ENCODE peak calls at places on chromosomes 12 and 14, in nine cellular contexts. One of them, this sample, is unnamed.
A peak's percentile ranks its signal among the peaks of the same experiment; 100 is the strongest.

GRCh38 chr14:103206023-103206481 is 82.8 kb downstream of the TNFAIP2 start:
- ATAC-seq in IMR-90: no peak
- ATAC-seq in upper lobe of right lung: no peak
- ATAC-seq in lung: no peak
- ATAC-seq in gastrocnemius medialis: no peak
- ATAC-seq in HepG2: no peak
- ATAC-seq in heart left ventricle: no peak
- ATAC-seq in psoas muscle: peak; percentile 52
- ATAC-seq in foreskin keratinocyte: no peak
- ATAC-seq in this sample: peak; percentile 44

GRCh38 chr12:19066471-19067001 is 63.0 kb upstream of the PLEKHA5 start:
- ATAC-seq in IMR-90: no peak
- ATAC-seq in upper lobe of right lung: no peak
- ATAC-seq in lung: no peak
- ATAC-seq in gastrocnemius medialis: no peak
- ATAC-seq in HepG2: peak; percentile 99
- ATAC-seq in heart left ventricle: no peak
- ATAC-seq in psoas muscle: no peak
- ATAC-seq in foreskin keratinocyte: no peak
- ATAC-seq in this sample: no peak

GRCh38 chr14:21023174-21023573 is 1.7 kb downstream of the NDRG2 start:
- ATAC-seq in IMR-90: no peak
- ATAC-seq in upper lobe of right lung: peak; percentile 10
- ATAC-seq in lung: no peak
- ATAC-seq in gastrocnemius medialis: no peak
- ATAC-seq in HepG2: no peak
- ATAC-seq in heart left ventricle: no peak
- ATAC-seq in psoas muscle: no peak
- ATAC-seq in foreskin keratinocyte: no peak
- ATAC-seq in this sample: no peak

GRCh38 chr12:65200007-65200665 is 30.8 kb downstream of the LEMD3 start:
- ATAC-seq in IMR-90: no peak
- ATAC-seq in upper lobe of right lung: no peak
- ATAC-seq in lung: no peak
- ATAC-seq in gastrocnemius medialis: no peak
- ATAC-seq in HepG2: no peak
- ATAC-seq in heart left ventricle: no peak
- ATAC-seq in psoas muscle: no peak
- ATAC-seq in foreskin keratinocyte: no peak
- ATAC-seq in this sample: no peak

GRCh38 chr12:106197906-106198623 is 49.8 kb downstream of the CKAP4 start:
- ATAC-seq in IMR-90: no peak
- ATAC-seq in upper lobe of right lung: no peak
- ATAC-seq in lung: no peak
- ATAC-seq in gastrocnemius medialis: peak; percentile 13
- ATAC-seq in HepG2: no peak
- ATAC-seq in heart left ventricle: no peak
- ATAC-seq in psoas muscle: no peak
- ATAC-seq in foreskin keratinocyte: no peak
- ATAC-seq in this sample: peak; percentile 61

GRCh38 chr12:21690704-21691368 is 33.2 kb upstream of the LDHB start:
- ATAC-seq in IMR-90: no peak
- ATAC-seq in upper lobe of right lung: no peak
- ATAC-seq in lung: no peak
- ATAC-seq in gastrocnemius medialis: no peak
- ATAC-seq in HepG2: no peak
- ATAC-seq in heart left ventricle: no peak
- ATAC-seq in psoas muscle: no peak
- ATAC-seq in foreskin keratinocyte: no peak
- ATAC-seq in this sample: no peak

GRCh38 chr12:116465892-116466291 is 93.3 kb upstream of the MAP1LC3B2 start:
- ATAC-seq in IMR-90: no peak
- ATAC-seq in upper lobe of right lung: no peak
- ATAC-seq in lung: no peak
- ATAC-seq in gastrocnemius medialis: no peak
- ATAC-seq in HepG2: no peak
- ATAC-seq in heart left ventricle: no peak
- ATAC-seq in psoas muscle: no peak
- ATAC-seq in foreskin keratinocyte: peak; percentile 18
- ATAC-seq in this sample: no peak

GRCh38 chr12:25495336-25496097 is 57.6 kb downstream of the LMNTD1 start:
- ATAC-seq in IMR-90: peak; percentile 99
- ATAC-seq in upper lobe of right lung: no peak
- ATAC-seq in lung: no peak
- ATAC-seq in gastrocnemius medialis: no peak
- ATAC-seq in HepG2: peak; percentile 51
- ATAC-seq in heart left ventricle: no peak
- ATAC-seq in psoas muscle: no peak
- ATAC-seq in foreskin keratinocyte: peak; percentile 97
- ATAC-seq in this sample: no peak

GRCh38 chr14:20503905-20504304 is 1.4 kb upstream of the RNASE10 start:
- ATAC-seq in IMR-90: no peak
- ATAC-seq in upper lobe of right lung: peak; percentile 24
- ATAC-seq in lung: no peak
- ATAC-seq in gastrocnemius medialis: no peak
- ATAC-seq in HepG2: no peak
- ATAC-seq in heart left ventricle: no peak
- ATAC-seq in psoas muscle: no peak
- ATAC-seq in foreskin keratinocyte: no peak
- ATAC-seq in this sample: no peak

GRCh38 chr12:121132601-121133481 is at the start of gene P2RX7:
- ATAC-seq in IMR-90: peak; percentile 89
- ATAC-seq in upper lobe of right lung: peak; percentile 79
- ATAC-seq in lung: peak; percentile 53
- ATAC-seq in gastrocnemius medialis: peak; percentile 52
- ATAC-seq in HepG2: peak; percentile 57
- ATAC-seq in heart left ventricle: peak; percentile 71
- ATAC-seq in psoas muscle: peak; percentile 67
- ATAC-seq in foreskin keratinocyte: peak; percentile 97
- ATAC-seq in this sample: peak; percentile 73
- H3K27ac ChIP-seq in IMR-90: peak within 1 kb of the TSS; percentile 1
- H3K27ac ChIP-seq in upper lobe of right lung: peak within 1 kb of the TSS; percentile 38
- H3K27ac ChIP-seq in lung: peak within 1 kb of the TSS; percentile 30
- H3K27ac ChIP-seq in gastrocnemius medialis: peak within 1 kb of the TSS; percentile 62
- H3K27ac ChIP-seq in HepG2: no peak within 1 kb of the TSS
- H3K27ac ChIP-seq in heart left ventricle: peak within 1 kb of the TSS; percentile 80
- H3K27ac ChIP-seq in psoas muscle: peak within 1 kb of the TSS; percentile 65
- H3K27ac ChIP-seq in foreskin keratinocyte: peak within 1 kb of the TSS; percentile 47
- H3K27ac ChIP-seq in this sample: peak within 1 kb of the TSS; percentile 36

DNA sequence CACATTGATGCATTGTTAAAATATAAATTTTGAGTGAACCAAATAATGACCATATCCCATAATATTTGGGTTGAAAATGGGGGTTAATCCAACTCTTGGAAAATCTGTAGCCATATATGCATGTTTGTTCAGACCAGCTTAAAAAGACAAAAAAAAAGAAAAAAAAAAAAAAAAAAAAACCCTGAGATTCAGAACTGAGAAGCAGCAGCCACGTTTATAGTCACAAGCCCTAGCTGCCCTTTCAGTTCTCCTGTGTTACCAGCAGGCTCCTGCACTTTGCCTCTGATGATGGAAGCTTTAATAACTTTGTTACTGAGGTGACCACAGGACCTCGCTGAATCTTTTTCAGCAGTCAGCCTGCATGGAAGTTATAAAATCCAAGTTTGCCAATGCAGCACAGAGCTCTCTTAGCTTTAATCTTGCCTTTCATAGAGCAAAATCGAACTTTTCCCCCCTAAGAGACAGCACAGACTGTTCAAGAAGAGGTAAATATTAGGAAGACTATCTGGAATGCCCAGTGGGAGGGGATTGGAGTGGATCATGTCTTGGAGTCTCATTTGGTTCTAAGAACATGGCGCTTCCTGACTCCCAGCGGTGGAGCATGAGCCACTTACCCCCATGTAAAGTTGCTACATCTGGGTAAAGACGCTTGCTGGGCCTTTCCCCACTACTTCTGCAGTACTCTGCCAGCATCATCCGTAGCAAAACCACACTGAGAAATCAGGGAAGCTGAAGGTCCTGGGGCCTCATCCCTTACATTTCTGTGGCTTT is 20.6 kb downstream of the GNG2 start:
- ATAC-seq in IMR-90: no peak
- ATAC-seq in upper lobe of right lung: no peak
- ATAC-seq in lung: no peak
- ATAC-seq in gastrocnemius medialis: no peak
- ATAC-seq in HepG2: no peak
- ATAC-seq in heart left ventricle: peak; percentile 36
- ATAC-seq in psoas muscle: no peak
- ATAC-seq in foreskin keratinocyte: no peak
- ATAC-seq in this sample: no peak
- TF ChIP-seq CTCF in IMR-90: no peak
- TF ChIP-seq CTCF in upper lobe of right lung: no peak
- TF ChIP-seq CTCF in lung: no peak
- TF ChIP-seq CTCF in gastrocnemius medialis: no peak
- TF ChIP-seq CTCF in HepG2: no peak
- TF ChIP-seq CTCF in heart left ventricle: no peak
- TF ChIP-seq CTCF in psoas muscle: no peak
- TF ChIP-seq CTCF in foreskin keratinocyte: no peak
- TF ChIP-seq CTCF in this sample: no peak

GRCh38 chr12:53505555-53506449 is 1.5 kb downstream of the NPFF start:
- ATAC-seq in IMR-90: no peak
- ATAC-seq in upper lobe of right lung: no peak
- ATAC-seq in lung: no peak
- ATAC-seq in gastrocnemius medialis: no peak
- ATAC-seq in HepG2: no peak
- ATAC-seq in heart left ventricle: no peak
- ATAC-seq in psoas muscle: no peak
- ATAC-seq in foreskin keratinocyte: no peak
- ATAC-seq in this sample: no peak
- H3K27ac ChIP-seq in IMR-90: no peak overlapping the region
- H3K27ac ChIP-seq in upper lobe of right lung: no peak overlapping the region
- H3K27ac ChIP-seq in lung: no peak overlapping the region
- H3K27ac ChIP-seq in gastrocnemius medialis: peak overlapping the region; percentile 53
- H3K27ac ChIP-seq in HepG2: no peak overlapping the region
- H3K27ac ChIP-seq in heart left ventricle: no peak overlapping the region
- H3K27ac ChIP-seq in psoas muscle: peak overlapping the region; percentile 66
- H3K27ac ChIP-seq in foreskin keratinocyte: no peak overlapping the region
- H3K27ac ChIP-seq in this sample: peak overlapping the region; percentile 41

GRCh38 chr12:60106207-60106606 is 510.4 kb downstream of the SLC16A7 start:
- ATAC-seq in IMR-90: peak; percentile 68
- ATAC-seq in upper lobe of right lung: no peak
- ATAC-seq in lung: no peak
- ATAC-seq in gastrocnemius medialis: no peak
- ATAC-seq in HepG2: no peak
- ATAC-seq in heart left ventricle: no peak
- ATAC-seq in psoas muscle: no peak
- ATAC-seq in foreskin keratinocyte: peak; percentile 48
- ATAC-seq in this sample: no peak
- TF ChIP-seq CTCF in IMR-90: peak; percentile 48
- TF ChIP-seq CTCF in upper lobe of right lung: no peak
- TF ChIP-seq CTCF in lung: no peak
- TF ChIP-seq CTCF in gastrocnemius medialis: no peak
- TF ChIP-seq CTCF in HepG2: no peak
- TF ChIP-seq CTCF in heart left ventricle: no peak
- TF ChIP-seq CTCF in psoas muscle: no peak
- TF ChIP-seq CTCF in foreskin keratinocyte: peak; percentile 70
- TF ChIP-seq CTCF in this sample: no peak

This sample was measured in gastroesophageal sphincter.